ENCODE peak calls at places on chromosomes 12 and 14, in nine cellular contexts. E, H, Z, V, N, K, G, S and T are unnamed samples.

GRCh38 chr12:132445884-132446471 is 44.0 kb upstream of the FBRSL1 start:
- DNase-seq in E (peak; percentile 23), H (no peak), Z (no peak), V (no peak), N (peak; percentile 72), K (peak; percentile 40), G (no peak), S (peak; percentile 9), T (no peak)

GRCh38 chr12:113392988-113393579 is 10.6 kb downstream of the SDS start:
- DNase-seq in E (no peak), H (no peak), Z (no peak), V (no peak), N (no peak), K (no peak), G (no peak), S (no peak), T (no peak)

GRCh38 chr14:59358105-59358504 is 107.1 kb downstream of the GPR135 start:
- DNase-seq in E (no peak), H (no peak), Z (no peak), V (no peak), N (peak; percentile 88), K (peak; percentile 54), G (no peak), S (no peak), T (peak; percentile 91)

GRCh38 chr14:74630881-74631690 is 19.0 kb upstream of the LTBP2 start:
- DNase-seq in E (no peak), H (no peak), Z (no peak), V (no peak), N (no peak), K (no peak), G (no peak), S (no peak), T (no peak)

GRCh38 chr12:103798586-103798985 is 42.4 kb downstream of the NT5DC3 start:
- DNase-seq in E (no peak), H (no peak), Z (no peak), V (no peak), N (no peak), K (no peak), G (no peak), S (no peak), T (no peak)

GRCh38 chr12:125786143-125786542 is 720.9 kb downstream of the AACS start:
- DNase-seq in E (no peak), H (no peak), Z (no peak), V (no peak), N (no peak), K (no peak), G (no peak), S (no peak), T (no peak)

GRCh38 chr12:82554529-82554928 is 132.2 kb upstream of the TMTC2 start:
- DNase-seq in E (no peak), H (no peak), Z (no peak), V (no peak), N (no peak), K (no peak), G (no peak), S (no peak), T (no peak)

GRCh38 chr14:34302654-34303053 is 159.4 kb downstream of the SPTSSA start:
- DNase-seq in E (no peak), H (no peak), Z (no peak), V (no peak), N (no peak), K (no peak), G (no peak), S (no peak), T (no peak)

GRCh38 chr14:99940064-99940463 is 125.2 kb upstream of the EVL start:
- DNase-seq in E (no peak), H (no peak), Z (no peak), V (no peak), N (no peak), K (no peak), G (no peak), S (no peak), T (no peak)

GRCh38 chr12:69241444-69242092 is 2.2 kb downstream of the CPSF6 start:
- DNase-seq in E (no peak), H (no peak), Z (no peak), V (no peak), N (peak; percentile 8), K (no peak), G (no peak), S (no peak), T (peak; percentile 8)

GRCh38 chr14:53365516-53366130 is 212.5 kb upstream of the DDHD1 start:
- DNase-seq in E (no peak), H (no peak), Z (no peak), V (no peak), N (no peak), K (no peak), G (no peak), S (no peak), T (no peak)

GRCh38 chr14:93122820-93123219 is 7.1 kb upstream of the ITPK1 start:
- DNase-seq in E (no peak), H (no peak), Z (no peak), V (no peak), N (no peak), K (no peak), G (no peak), S (no peak), T (no peak)

GRCh38 chr14:33773205-33774030 is 177.5 kb downstream of the EGLN3 start:
- DNase-seq in E (no peak), H (no peak), Z (no peak), V (no peak), N (no peak), K (no peak), G (no peak), S (no peak), T (no peak)

GRCh38 chr12:44616385-44616784 is 259.7 kb downstream of the NELL2 start:
- DNase-seq in E (no peak), H (no peak), Z (no peak), V (no peak), N (peak; percentile 32), K (no peak), G (no peak), S (no peak), T (no peak)

GRCh38 chr12:28390716-28391452 is 200.6 kb downstream of the CCDC91 start:
- DNase-seq in E (no peak), H (no peak), Z (no peak), V (peak; percentile 24), N (no peak), K (no peak), G (no peak), S (no peak), T (no peak)

GRCh38 chr12:106924458-106924857 is 31.2 kb upstream of the TMEM263 start:
- DNase-seq in E (no peak), H (no peak), Z (no peak), V (no peak), N (no peak), K (no peak), G (no peak), S (no peak), T (no peak)

GRCh38 chr14:61080591-61081010 is 99.6 kb downstream of the SLC38A6 start:
- DNase-seq in E (peak; percentile 77), H (no peak), Z (no peak), V (peak; percentile 53), N (no peak), K (no peak), G (no peak), S (no peak), T (no peak)

GRCh38 chr14:71361335-71361734 is 454.1 kb downstream of the PCNX1 start:
- DNase-seq in E (no peak), H (no peak), Z (no peak), V (no peak), N (peak; percentile 68), K (no peak), G (no peak), S (no peak), T (peak; percentile 37)